ENCODE peak calls at places on chromosome 21, in ten cellular contexts. X, B, R, A, S, T, I, P, F and V are unnamed samples.

GRCh38 chr21:46661211-46661625 is 25.7 kb downstream of the PRMT2 start:
- DNase-seq in X (peak; percentile 76), B (peak; percentile 89), R (no peak), A (peak; percentile 69), S (no peak), T (peak; percentile 89), I (peak; percentile 46), P (peak; percentile 65), F (peak; percentile 60), V (peak; percentile 43)

GRCh38 chr21:42425603-42425985 is 21.9 kb downstream of the UBASH3A start:
- DNase-seq in X (no peak), B (no peak), R (no peak), A (no peak), S (no peak), T (no peak), I (no peak), P (no peak), F (no peak), V (no peak)

GRCh38 chr21:36132691-36133090 is 2.2 kb upstream of the CBR3 start:
- DNase-seq in X (no peak), B (no peak), R (no peak), A (no peak), S (no peak), T (no peak), I (no peak), P (no peak), F (peak; percentile 34), V (peak; percentile 47)

GRCh38 chr21:43029785-43030184 is 45.9 kb downstream of the CBS start:
- DNase-seq in X (no peak), B (no peak), R (no peak), A (no peak), S (no peak), T (no peak), I (no peak), P (no peak), F (no peak), V (no peak)

GRCh38 chr21:33434770-33435360 is 31.7 kb downstream of the IFNGR2 start:
- DNase-seq in X (peak; percentile 24), B (no peak), R (no peak), A (peak; percentile 68), S (no peak), T (peak; percentile 96), I (no peak), P (no peak), F (no peak), V (no peak)

GRCh38 chr21:39661740-39662139 is 49.0 kb downstream of the B3GALT5 start:
- DNase-seq in X (no peak), B (no peak), R (no peak), A (no peak), S (no peak), T (no peak), I (no peak), P (no peak), F (no peak), V (no peak)

GRCh38 chr21:41183575-41183974 is 15.6 kb downstream of the BACE2 start:
- DNase-seq in X (no peak), B (no peak), R (no peak), A (no peak), S (no peak), T (no peak), I (no peak), P (no peak), F (no peak), V (no peak)

GRCh38 chr21:39633770-39634181 is 21.0 kb downstream of the B3GALT5 start:
- DNase-seq in X (no peak), B (no peak), R (peak; percentile 77), A (peak; percentile 61), S (peak; percentile 24), T (peak; percentile 87), I (no peak), P (no peak), F (no peak), V (no peak)

GRCh38 chr21:39523398-39523797 is 71.6 kb downstream of the SH3BGR start:
- DNase-seq in X (peak; percentile 55), B (no peak), R (no peak), A (no peak), S (no peak), T (no peak), I (no peak), P (no peak), F (peak; percentile 40), V (no peak)

GRCh38 chr21:28256420-28256831 is 736.3 kb downstream of the LTN1 start:
- DNase-seq in X (no peak), B (peak; percentile 26), R (no peak), A (peak; percentile 80), S (no peak), T (no peak), I (no peak), P (no peak), F (no peak), V (no peak)

GRCh38 chr21:41640756-41641509 is 125.9 kb downstream of the RIPK4 start:
- DNase-seq in X (no peak), B (no peak), R (no peak), A (no peak), S (no peak), T (peak; percentile 18), I (no peak), P (peak; percentile 28), F (no peak), V (no peak)

GRCh38 chr21:41321211-41321907 is 4.8 kb downstream of the FAM3B start:
- DNase-seq in X (no peak), B (no peak), R (no peak), A (no peak), S (no peak), T (no peak), I (peak; percentile 28), P (no peak), F (no peak), V (no peak)

GRCh38 chr21:37516998-37517397 is 150.4 kb downstream of the DYRK1A start:
- DNase-seq in X (no peak), B (no peak), R (no peak), A (no peak), S (no peak), T (no peak), I (no peak), P (no peak), F (no peak), V (no peak)

GRCh38 chr21:30216041-30216723 is at the start of gene CLDN8:
- DNase-seq in X (peak; percentile 50), B (no peak), R (no peak), A (no peak), S (no peak), T (no peak), I (no peak), P (no peak), F (no peak), V (no peak)

GRCh38 chr21:37266515-37267221 is 466 bp downstream of the VPS26C start:
- DNase-seq in X (peak; percentile 80), B (peak; percentile 57), R (peak; percentile 23), A (peak; percentile 80), S (no peak), T (peak; percentile 32), I (no peak), P (no peak), F (no peak), V (no peak)

GRCh38 chr21:39377444-39378050 is 28.7 kb upstream of the HMGN1 start:
- DNase-seq in X (no peak), B (no peak), R (no peak), A (no peak), S (no peak), T (no peak), I (no peak), P (no peak), F (no peak), V (no peak)

GRCh38 chr21:38478782-38479181 is 19.5 kb downstream of the ERG start:
- DNase-seq in X (no peak), B (no peak), R (no peak), A (no peak), S (no peak), T (peak; percentile 9), I (no peak), P (no peak), F (no peak), V (no peak)

GRCh38 chr21:32702702-32703101 is 25.1 kb downstream of the SYNJ1 start:
- DNase-seq in X (no peak), B (no peak), R (peak; percentile 0), A (peak; percentile 6), S (no peak), T (peak; percentile 22), I (no peak), P (no peak), F (no peak), V (no peak)

GRCh38 chr21:39373634-39374033 is 24.7 kb upstream of the HMGN1 start:
- DNase-seq in X (no peak), B (peak; percentile 54), R (peak; percentile 56), A (peak; percentile 69), S (no peak), T (peak; percentile 36), I (peak; percentile 12), P (no peak), F (no peak), V (no peak)

GRCh38 chr21:16086121-16086520 is 356.3 kb downstream of the USP25 start:
- DNase-seq in X (no peak), B (no peak), R (no peak), A (no peak), S (no peak), T (no peak), I (no peak), P (no peak), F (no peak), V (no peak)
- H3K27ac ChIP-seq in X (no peak overlapping the region), B (no peak overlapping the region), R (no peak overlapping the region), A (no peak overlapping the region), S (no peak overlapping the region), T (no peak overlapping the region), I (no peak overlapping the region), P (peak overlapping the region; percentile 90), F (no peak overlapping the region), V (peak overlapping the region; percentile 65)

DNA sequence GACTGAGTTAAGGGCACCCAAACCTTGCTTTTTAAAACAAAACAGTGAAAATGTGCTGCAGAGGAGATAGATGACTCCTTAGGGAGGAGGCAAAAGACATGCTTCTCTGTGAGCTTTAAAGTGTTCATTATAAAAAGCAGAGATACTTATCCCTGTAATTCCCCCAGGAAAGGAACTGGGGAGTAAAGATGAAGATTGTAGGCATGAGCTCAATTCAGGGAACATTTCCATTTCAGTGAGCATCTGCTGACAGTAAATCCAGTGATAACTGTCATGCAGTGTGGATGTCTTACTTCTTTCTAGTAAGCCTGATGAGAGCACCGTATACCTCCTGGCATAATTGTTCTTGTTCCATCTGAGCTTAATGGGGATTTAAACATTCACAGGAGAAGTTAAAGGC is 1296.5 kb downstream of the MRPL39 start:
- DNase-seq in X (no peak), B (no peak), R (no peak), A (no peak), S (no peak), T (no peak), I (no peak), P (no peak), F (no peak), V (no peak)
- H3K9me3 ChIP-seq in X (no peaks in the 10 kb centered on the region), B (no peaks in the 10 kb centered on the region), R (no peaks in the 10 kb centered on the region), A (no peaks in the 10 kb centered on the region), S (no peaks in the 10 kb centered on the region), T (no peaks in the 10 kb centered on the region), I (no peaks in the 10 kb centered on the region), P (no peaks in the 10 kb centered on the region), F (peaks cover 5% of the 10 kb centered on the region), V (peaks cover 3% of the 10 kb centered on the region)

GRCh38 chr21:17783816-17784598 is 35.1 kb downstream of the C21orf91 start:
- DNase-seq in X (no peak), B (no peak), R (no peak), A (no peak), S (no peak), T (no peak), I (peak; percentile 38), P (no peak), F (no peak), V (no peak)
- H3K27ac ChIP-seq in X (peak overlapping the region; percentile 19), B (no peak overlapping the region), R (no peak overlapping the region), A (no peak overlapping the region), S (no peak overlapping the region), T (no peak overlapping the region), I (peak overlapping the region; percentile 46), P (no peak overlapping the region), F (no peak overlapping the region), V (no peak overlapping the region)

GRCh38 chr21:8997011-8997440 is 1524.4 kb upstream of the TPTE start:
- DNase-seq in X (no peak), B (no peak), R (peak; percentile 95), A (no peak), S (no peak), T (no peak), I (no peak), P (no peak), F (no peak), V (no peak)
- H3K9me3 ChIP-seq in X (no peaks in the 10 kb centered on the region), B (no peaks in the 10 kb centered on the region), R (no peaks in the 10 kb centered on the region), A (peaks cover 29% of the 10 kb centered on the region), S (no peaks in the 10 kb centered on the region), T (peaks cover 8% of the 10 kb centered on the region), I (no peaks in the 10 kb centered on the region), P (peaks cover 3% of the 10 kb centered on the region), F (peaks cover 7% of the 10 kb centered on the region), V (no peaks in the 10 kb centered on the region)